ENCODE peak calls at places on chromosomes 7 and 10, in eight cellular contexts. O is sigmoid colon, H is A549, Q is H1, J is GM12878, R is upper lobe of left lung, N is transverse colon, V is stomach. E is an unnamed sample.

GRCh38 chr7:111532625-111533024 is 29.7 kb downstream of the IMMP2L start:
- DNase-seq in R (no peak), J (no peak), N (no peak), O (no peak), H (no peak), Q (no peak), V (no peak), E (no peak)

GRCh38 chr10:11177926-11178453 is 160.3 kb downstream of the CELF2 start:
- DNase-seq in J (no peak), N (peak), Q (no peak), H (no peak), O (no peak), R (no peak), V (no peak), E (no peak)

GRCh38 chr10:24513155-24513554 is 210.5 kb downstream of the ARHGAP21 start:
- DNase-seq in V (no peak), O (no peak), H (peak), Q (peak), J (no peak), R (no peak), N (no peak), E (no peak)

GRCh38 chr7:115782716-115783460 is 247.7 kb downstream of the TFEC start:
- DNase-seq in N (no peak), V (no peak), J (no peak), H (no peak), Q (no peak), O (no peak), R (no peak), E (no peak)

GRCh38 chr7:17312641-17313040 is 14.2 kb downstream of the AHR start:
- DNase-seq in N (no peak), V (no peak), J (no peak), H (no peak), R (no peak), O (no peak), Q (no peak), E (no peak)

GRCh38 chr10:70160798-70161197 is 9.5 kb downstream of the SAR1A start:
- DNase-seq in R (no peak), H (no peak), N (no peak), O (no peak), Q (no peak), J (no peak), V (no peak), E (no peak)

GRCh38 chr7:106681815-106682495 is 21.0 kb upstream of the CCDC71L start:
- DNase-seq in O (no peak), N (no peak), H (peak), V (no peak), R (no peak), J (no peak), Q (no peak), E (no peak)

GRCh38 chr7:35729061-35729783 is 34.3 kb upstream of the HERPUD2 start:
- DNase-seq in H (no peak), R (peak), J (peak), O (no peak), Q (no peak), V (no peak), N (peak), E (no peak)

GRCh38 chr7:130486114-130486962 is 5.5 kb upstream of the MEST start:
- DNase-seq in O (peak), V (peak), J (no peak), R (peak), N (peak), H (peak), Q (peak), E (no peak)

GRCh38 chr10:128274938-128275337 is 148.7 kb upstream of the MKI67 start:
- DNase-seq in V (no peak), H (no peak), O (no peak), J (no peak), N (no peak), Q (no peak), R (no peak), E (peak)

GRCh38 chr7:947391-948210 is 6.9 kb downstream of the ADAP1 start:
- DNase-seq in N (peak), R (no peak), O (peak), Q (no peak), V (no peak), H (no peak), J (no peak), E (no peak)

GRCh38 chr10:34346516-34347150 is 468.5 kb downstream of the PARD3 start:
- DNase-seq in O (no peak), N (peak), V (no peak), R (no peak), Q (no peak), J (no peak), H (no peak), E (no peak)

GRCh38 chr7:12287886-12288285 is 76.8 kb downstream of the TMEM106B start:
- DNase-seq in V (no peak), Q (no peak), O (no peak), J (no peak), R (no peak), N (no peak), H (no peak), E (no peak)

GRCh38 chr10:116465541-116465940 is 37.9 kb downstream of the PNLIPRP3 start:
- DNase-seq in N (no peak), V (no peak), O (no peak), H (no peak), R (no peak), J (no peak), Q (no peak), E (no peak)

GRCh38 chr10:120477723-120478270 is 20.8 kb downstream of the PLPP4 start:
- DNase-seq in Q (peak), R (no peak), O (no peak), H (no peak), V (no peak), J (no peak), N (no peak), E (no peak)

GRCh38 chr7:19069842-19070241 is 47.6 kb downstream of the TWIST1 start:
- DNase-seq in O (no peak), J (no peak), Q (no peak), R (no peak), V (no peak), N (no peak), H (peak), E (no peak)

GRCh38 chr10:114515515-114515914 is 111.2 kb upstream of the AFAP1L2 start:
- DNase-seq in O (no peak), J (no peak), N (no peak), R (no peak), V (no peak), Q (no peak), H (no peak), E (no peak)

GRCh38 chr10:127720142-127720541 is 16.8 kb upstream of the FOXI2 start:
- DNase-seq in N (no peak), R (no peak), H (no peak), V (no peak), J (no peak), O (no peak), Q (no peak), E (no peak)

GRCh38 chr10:78028438-78029293 is 649 bp downstream of the POLR3A start:
- DNase-seq in R (peak), Q (no peak), H (no peak), O (peak), J (no peak), N (peak), V (no peak), E (no peak)

GRCh38 chr7:37673523-37673922 is 10.0 kb upstream of the GPR141 start:
- DNase-seq in N (no peak), Q (no peak), V (no peak), H (no peak), R (no peak), J (no peak), O (no peak), E (no peak)

GRCh38 chr7:157527235-157527634 is 190.4 kb downstream of the DNAJB6 start:
- DNase-seq in O (no peak), Q (peak), H (no peak), N (no peak), V (no peak), J (no peak), R (no peak), E (no peak)

GRCh38 chr7:84105582-84105981 is 89.0 kb downstream of the SEMA3A start:
- DNase-seq in R (no peak), O (no peak), J (no peak), H (no peak), V (no peak), Q (no peak), N (no peak), E (no peak)

GRCh38 chr7:41428330-41428729 is 274.6 kb downstream of the INHBA start:
- DNase-seq in H (no peak), O (no peak), Q (no peak), V (no peak), N (no peak), J (no peak), R (no peak), E (no peak)

GRCh38 chr10:125161570-125162139 is 1.3 kb upstream of the CTBP2 start:
- DNase-seq in J (no peak), V (peak), H (no peak), R (no peak), N (no peak), Q (no peak), O (no peak), E (no peak)

GRCh38 chr10:122072491-122072890 is 83.5 kb downstream of the TACC2 start:
- DNase-seq in H (no peak), J (no peak), Q (no peak), R (no peak), O (no peak), V (no peak), N (no peak), E (no peak)

GRCh38 chr10:101672536-101672935 is 22.4 kb downstream of the FBXW4 start:
- DNase-seq in H (no peak), Q (no peak), O (no peak), J (no peak), R (peak), V (no peak), N (no peak), E (no peak)

GRCh38 chr10:21497177-21497807 is 28.2 kb downstream of the SKIDA1 start:
- DNase-seq in Q (no peak), N (peak), V (peak), J (no peak), R (peak), H (peak), O (peak), E (peak)

GRCh38 chr7:150378115-150378852 is 846 bp upstream of the ZNF775 start:
- DNase-seq in R (peak), J (no peak), O (peak), H (peak), Q (peak), V (peak), N (peak), E (peak)

GRCh38 chr10:98212204-98212603 is 55.8 kb downstream of the LOXL4 start:
- DNase-seq in R (no peak), Q (no peak), J (no peak), O (no peak), H (no peak), N (no peak), V (no peak), E (no peak)

GRCh38 chr10:47023237-47024045 is 112.2 kb downstream of the PTPN20 start:
- DNase-seq in V (peak), O (peak), Q (peak), J (no peak), H (no peak), R (peak), N (no peak), E (no peak)

GRCh38 chr7:33157781-33158180 is 28.4 kb downstream of the BBS9 start:
- DNase-seq in O (no peak), V (no peak), J (no peak), Q (no peak), R (no peak), H (no peak), N (no peak), E (no peak)

GRCh38 chr10:43125881-43126731 is 12.1 kb upstream of the CSGALNACT2 start:
- DNase-seq in J (no peak), Q (peak), H (no peak), V (peak), O (no peak), R (no peak), N (peak), E (no peak)

GRCh38 chr7:158008267-158008666 is 579.4 kb downstream of the PTPRN2 start:
- DNase-seq in O (no peak), R (no peak), H (no peak), Q (no peak), N (no peak), V (no peak), J (no peak), E (no peak)

GRCh38 chr10:123134915-123135414 is 805 bp upstream of the HMX3 start:
- DNase-seq in J (no peak), Q (no peak), V (no peak), R (no peak), O (no peak), H (no peak), N (no peak), E (no peak)

GRCh38 chr10:114401195-114401741 is 3.0 kb downstream of the AFAP1L2 start:
- DNase-seq in H (no peak), N (peak), Q (no peak), V (peak), R (no peak), J (no peak), O (peak), E (peak)

GRCh38 chr7:21338728-21339164 is 89.1 kb upstream of the SP4 start:
- DNase-seq in R (no peak), J (no peak), H (no peak), N (no peak), Q (no peak), O (no peak), V (no peak), E (no peak)

GRCh38 chr10:86253171-86254072 is 113.2 kb downstream of the GRID1 start:
- DNase-seq in V (peak), R (peak), Q (peak), O (no peak), N (no peak), H (no peak), J (no peak), E (no peak)

GRCh38 chr7:41116337-41116736 is 586.6 kb downstream of the INHBA start:
- DNase-seq in R (no peak), Q (no peak), O (no peak), V (no peak), J (no peak), H (no peak), N (no peak), E (no peak)

GRCh38 chr7:105643857-105644256 is 62.6 kb upstream of the EFCAB10 start:
- DNase-seq in R (peak), O (peak), J (no peak), V (no peak), Q (no peak), N (no peak), H (no peak), E (no peak)

DNA sequence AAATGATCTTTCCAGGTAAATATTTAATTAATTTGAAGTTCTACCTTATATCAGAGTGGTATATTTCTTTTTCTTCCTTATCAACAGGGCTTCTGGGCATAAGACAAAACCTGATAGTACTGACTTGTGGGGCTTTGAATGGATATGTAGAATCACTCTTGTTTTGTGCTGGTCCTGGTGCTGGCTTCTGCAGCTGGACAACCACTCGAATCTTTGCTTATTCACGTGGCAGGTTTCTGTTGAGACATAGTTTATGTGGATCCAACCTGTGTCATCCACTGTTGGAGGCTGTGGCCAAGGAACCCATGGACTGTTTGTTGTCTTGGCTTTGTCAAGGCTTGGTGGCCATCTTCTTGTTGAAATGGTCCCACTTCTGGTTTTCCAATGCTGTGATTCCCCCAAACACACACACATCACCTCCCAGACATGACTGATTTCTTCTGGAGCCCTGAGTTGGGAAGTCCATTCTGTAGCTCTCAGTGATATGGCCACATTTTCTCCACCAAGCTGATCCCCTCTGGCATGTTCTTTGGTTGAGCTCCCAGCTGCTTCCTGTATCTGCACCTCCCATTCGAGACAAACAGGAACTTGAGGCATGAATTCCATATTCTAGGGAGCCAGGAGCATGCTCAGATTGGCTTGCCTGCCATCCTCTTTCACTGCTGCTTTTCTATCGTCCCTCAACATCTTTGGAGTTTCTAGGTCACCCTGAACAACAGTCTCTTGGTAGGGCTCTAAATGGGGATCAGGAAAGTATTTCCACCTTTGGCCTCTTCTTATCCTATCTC is 19.5 kb downstream of the TAS2R41 start:
- DNase-seq in V (no peak), H (no peak), N (no peak), O (no peak), J (no peak), R (no peak), Q (no peak), E (no peak)
- TF ChIP-seq EP300 in V (no peak), H (no peak), N (no peak), O (no peak), J (no peak), R (no peak), Q (no peak), E (no peak)

DNA sequence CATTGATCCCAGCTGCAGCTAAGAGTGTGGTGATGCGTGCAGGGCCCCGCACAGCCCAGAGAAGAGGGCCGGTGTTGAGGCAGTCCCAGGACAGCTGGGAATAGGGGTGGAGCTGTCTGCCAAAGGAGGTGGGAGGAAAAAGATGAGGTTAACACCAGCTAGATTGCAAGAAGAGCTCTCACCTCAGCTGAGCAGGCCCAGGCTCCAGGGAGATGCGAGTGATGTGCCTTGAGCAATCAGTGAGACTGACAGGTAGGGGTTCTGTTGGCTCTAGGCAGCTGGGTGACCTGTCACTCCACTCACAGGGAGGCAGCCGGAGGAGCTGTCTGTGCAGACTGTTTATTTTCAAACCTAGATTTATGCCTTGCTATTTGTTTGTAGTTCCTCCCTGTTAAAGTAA is 205.0 kb upstream of the CXCL12 start:
- DNase-seq in V (no peak), J (no peak), R (no peak), H (no peak), O (no peak), N (no peak), Q (no peak), E (no peak)
- TF ChIP-seq EP300 in V (no peak), J (no peak), R (no peak), H (no peak), O (no peak), N (no peak), Q (no peak), E (no peak)

GRCh38 chr7:133099887-133100286 is 18.0 kb upstream of the CHCHD3 start:
- DNase-seq in Q (no peak), R (no peak), J (no peak), V (no peak), N (no peak), O (no peak), H (no peak), E (no peak)

GRCh38 chr7:133102276-133103060 is 20.6 kb upstream of the CHCHD3 start:
- DNase-seq in J (no peak), Q (no peak), O (no peak), H (no peak), V (no peak), N (no peak), R (no peak), E (no peak)
- TF ChIP-seq EP300 in J (no peak), Q (no peak), O (no peak), H (no peak), V (no peak), N (no peak), R (no peak), E (no peak)

GRCh38 chr7:51471199-51472016 is 154.8 kb upstream of the COBL start:
- DNase-seq in R (no peak), J (no peak), V (no peak), N (no peak), Q (peak), O (no peak), H (no peak), E (no peak)
- TF ChIP-seq EP300 in R (no peak), J (no peak), V (no peak), N (no peak), Q (no peak), O (no peak), H (no peak), E (no peak)

GRCh38 chr10:73625884-73626753 is 15.2 kb downstream of the MYOZ1 start:
- DNase-seq in N (peak), R (peak), Q (peak), O (peak), H (peak), V (peak), J (peak), E (peak)

GRCh38 chr10:73625004-73625883 is 16.0 kb downstream of the MYOZ1 start:
- DNase-seq in N (peak), Q (no peak), O (peak), H (peak), R (no peak), V (no peak), J (no peak), E (no peak)

GRCh38 chr10:73629165-73629564 is 12.1 kb downstream of the MYOZ1 start:
- DNase-seq in H (no peak), R (no peak), N (no peak), J (no peak), Q (no peak), V (no peak), O (peak), E (no peak)

GRCh38 chr10:73627300-73627699 is 14.0 kb downstream of the MYOZ1 start:
- DNase-seq in N (no peak), Q (no peak), O (peak), H (no peak), J (no peak), R (no peak), V (no peak), E (no peak)

GRCh38 chr10:73628405-73628804 is 12.9 kb downstream of the MYOZ1 start:
- DNase-seq in N (peak), J (no peak), H (no peak), O (peak), R (no peak), V (no peak), Q (no peak), E (no peak)
- TF ChIP-seq EP300 in N (no peak), J (no peak), H (no peak), O (no peak), R (no peak), V (no peak), Q (no peak), E (no peak)